ENCODE peak calls at places on chromosomes 12 and 14, in eight cellular contexts. M is SW480; O is AG08396; G is naive thymus-derived CD8-positive, alpha-beta T cell; A is GM20000; N is NCI-H748 treated with DMSO at 0.1 percent for 48 hours; Q is CD8-positive, alpha-beta memory T cell; U is Peyer's patch. Y is an unnamed sample.

GRCh38 chr14:75452324-75452723 is 24.5 kb downstream of the JDP2 start:
- DNase-seq in U (no peak), N (no peak), O (no peak), A (no peak), M (no peak), Q (no peak), G (no peak), Y (no peak)

GRCh38 chr12:110002691-110003515 is 3.7 kb downstream of the ANKRD13A start:
- DNase-seq in N (no peak), M (no peak), U (no peak), O (no peak), Q (no peak), G (no peak), A (no peak), Y (peak; percentile 41)

GRCh38 chr14:90495357-90496276 is 98.8 kb downstream of the CALM1 start:
- DNase-seq in A (peak; percentile 83), N (no peak), M (peak; percentile 46), Q (peak; percentile 57), O (peak; percentile 82), U (peak; percentile 64), G (peak; percentile 72), Y (peak; percentile 77)

GRCh38 chr14:90518941-90519256 is 122.1 kb downstream of the CALM1 start:
- DNase-seq in A (peak; percentile 71), M (no peak), Q (peak; percentile 62), N (no peak), U (peak; percentile 71), O (no peak), G (peak; percentile 75), Y (no peak)

GRCh38 chr12:126773012-126773411 is 1494.0 kb upstream of the TMEM132C start:
- DNase-seq in U (no peak), Q (no peak), M (no peak), O (no peak), N (no peak), A (no peak), G (no peak), Y (no peak)

GRCh38 chr12:48193623-48194022 is 9.5 kb downstream of the OR10AD1 start:
- DNase-seq in U (no peak), O (no peak), Q (no peak), G (no peak), N (no peak), A (no peak), M (no peak), Y (no peak)

GRCh38 chr14:93085916-93086315 is 29.8 kb downstream of the ITPK1 start:
- DNase-seq in G (no peak), U (no peak), A (no peak), N (no peak), M (no peak), O (no peak), Q (no peak), Y (no peak)

GRCh38 chr14:93748208-93749080 is 39.8 kb downstream of the PRIMA1 start:
- DNase-seq in A (no peak), M (no peak), Q (no peak), U (no peak), G (no peak), N (no peak), O (no peak), Y (no peak)

GRCh38 chr12:81998761-81999378 is 239.7 kb upstream of the PPFIA2 start:
- DNase-seq in A (no peak), G (no peak), M (no peak), N (no peak), U (no peak), Q (no peak), O (no peak), Y (no peak)

GRCh38 chr14:79809849-79810612 is 401.3 kb downstream of the DIO2 start:
- DNase-seq in M (peak; percentile 54), U (no peak), Q (no peak), O (no peak), N (peak; percentile 12), A (no peak), G (no peak), Y (no peak)

GRCh38 chr12:130526813-130527212 is 189.1 kb downstream of the PIWIL1 start:
- DNase-seq in G (no peak), U (no peak), N (no peak), M (no peak), O (peak; percentile 12), Q (no peak), A (peak; percentile 43), Y (no peak)

GRCh38 chr12:130087222-130087621 is 75.0 kb upstream of the FZD10 start:
- DNase-seq in M (peak; percentile 46), N (no peak), Q (no peak), O (no peak), U (no peak), G (no peak), A (no peak), Y (no peak)

GRCh38 chr14:22561661-22562579 is 27.1 kb downstream of the DAD1 start:
- DNase-seq in M (peak; percentile 70), N (no peak), O (no peak), G (peak; percentile 92), Q (peak; percentile 91), U (peak; percentile 85), A (peak; percentile 39), Y (no peak)

GRCh38 chr12:68446896-68447806 is 115.0 kb upstream of the MDM1 start:
- DNase-seq in M (no peak), A (no peak), U (no peak), Q (no peak), N (peak; percentile 74), G (no peak), O (no peak), Y (no peak)

GRCh38 chr14:105880616-105881015 is 354.2 kb downstream of the TMEM121 start:
- DNase-seq in M (no peak), A (no peak), G (peak; percentile 36), U (peak; percentile 17), N (no peak), O (no peak), Q (peak; percentile 15), Y (no peak)